ENCODE peak calls at places on chromosome 21, in seven cellular contexts. One of them, this sample, is unnamed.
A peak's percentile ranks its signal among the peaks of the same experiment; 100 is the strongest.

GRCh38 chr21:42405064-42406059 is 1.7 kb downstream of the UBASH3A start:
- DNase-seq in heart right ventricle: no peak
- DNase-seq in H7: no peak
- DNase-seq in body of pancreas: no peak
- DNase-seq in kidney epithelial cell: no peak
- DNase-seq in cardiac muscle cell: no peak
- DNase-seq in naive thymus-derived CD4-positive, alpha-beta T cell: no peak
- DNase-seq in this sample: no peak

GRCh38 chr21:27525780-27526179 is 558.9 kb upstream of the ADAMTS5 start:
- DNase-seq in heart right ventricle: no peak
- DNase-seq in H7: no peak
- DNase-seq in body of pancreas: no peak
- DNase-seq in kidney epithelial cell: no peak
- DNase-seq in cardiac muscle cell: no peak
- DNase-seq in naive thymus-derived CD4-positive, alpha-beta T cell: no peak
- DNase-seq in this sample: no peak

GRCh38 chr21:40255665-40256064 is 388.4 kb downstream of the PCP4 start:
- DNase-seq in heart right ventricle: no peak
- DNase-seq in H7: no peak
- DNase-seq in body of pancreas: no peak
- DNase-seq in kidney epithelial cell: no peak
- DNase-seq in cardiac muscle cell: no peak
- DNase-seq in naive thymus-derived CD4-positive, alpha-beta T cell: no peak
- DNase-seq in this sample: no peak

GRCh38 chr21:17610862-17611261 is 1.8 kb downstream of the BTG3 start:
- DNase-seq in heart right ventricle: no peak
- DNase-seq in H7: no peak
- DNase-seq in body of pancreas: peak; percentile 33
- DNase-seq in kidney epithelial cell: no peak
- DNase-seq in cardiac muscle cell: peak; percentile 22
- DNase-seq in naive thymus-derived CD4-positive, alpha-beta T cell: no peak
- DNase-seq in this sample: no peak

GRCh38 chr21:41321908-41322495 is 5.4 kb downstream of the FAM3B start:
- DNase-seq in heart right ventricle: no peak
- DNase-seq in H7: no peak
- DNase-seq in body of pancreas: peak; percentile 76
- DNase-seq in kidney epithelial cell: no peak
- DNase-seq in cardiac muscle cell: no peak
- DNase-seq in naive thymus-derived CD4-positive, alpha-beta T cell: no peak
- DNase-seq in this sample: no peak

GRCh38 chr21:41009398-41010177 is 158.4 kb upstream of the BACE2 start:
- DNase-seq in heart right ventricle: no peak
- DNase-seq in H7: no peak
- DNase-seq in body of pancreas: peak; percentile 22
- DNase-seq in kidney epithelial cell: no peak
- DNase-seq in cardiac muscle cell: no peak
- DNase-seq in naive thymus-derived CD4-positive, alpha-beta T cell: no peak
- DNase-seq in this sample: no peak

GRCh38 chr21:42389449-42389835 is 6.4 kb downstream of the TMPRSS3 start:
- DNase-seq in heart right ventricle: no peak
- DNase-seq in H7: peak; percentile 61
- DNase-seq in body of pancreas: peak; percentile 71
- DNase-seq in kidney epithelial cell: no peak
- DNase-seq in cardiac muscle cell: no peak
- DNase-seq in naive thymus-derived CD4-positive, alpha-beta T cell: no peak
- DNase-seq in this sample: no peak

GRCh38 chr21:42654179-42654912 is 925 bp downstream of the PDE9A start:
- DNase-seq in heart right ventricle: no peak
- DNase-seq in H7: peak; percentile 89
- DNase-seq in body of pancreas: no peak
- DNase-seq in kidney epithelial cell: no peak
- DNase-seq in cardiac muscle cell: no peak
- DNase-seq in naive thymus-derived CD4-positive, alpha-beta T cell: peak; percentile 17
- DNase-seq in this sample: no peak

GRCh38 chr21:33229099-33229775 is 501 bp upstream of the IFNAR2 start:
- DNase-seq in heart right ventricle: no peak
- DNase-seq in H7: peak; percentile 26
- DNase-seq in body of pancreas: no peak
- DNase-seq in kidney epithelial cell: no peak
- DNase-seq in cardiac muscle cell: no peak
- DNase-seq in naive thymus-derived CD4-positive, alpha-beta T cell: no peak
- DNase-seq in this sample: no peak

GRCh38 chr21:27569831-27570230 is 602.9 kb upstream of the ADAMTS5 start:
- DNase-seq in heart right ventricle: no peak
- DNase-seq in H7: no peak
- DNase-seq in body of pancreas: no peak
- DNase-seq in kidney epithelial cell: no peak
- DNase-seq in cardiac muscle cell: no peak
- DNase-seq in naive thymus-derived CD4-positive, alpha-beta T cell: no peak
- DNase-seq in this sample: no peak

GRCh38 chr21:15895142-15896106 is 165.6 kb downstream of the USP25 start:
- DNase-seq in heart right ventricle: no peak
- DNase-seq in H7: no peak
- DNase-seq in body of pancreas: no peak
- DNase-seq in kidney epithelial cell: peak; percentile 61
- DNase-seq in cardiac muscle cell: peak; percentile 10
- DNase-seq in naive thymus-derived CD4-positive, alpha-beta T cell: no peak
- DNase-seq in this sample: no peak

GRCh38 chr21:28734522-28735175 is 258.0 kb downstream of the LTN1 start:
- DNase-seq in heart right ventricle: no peak
- DNase-seq in H7: no peak
- DNase-seq in body of pancreas: no peak
- DNase-seq in kidney epithelial cell: peak; percentile 37
- DNase-seq in cardiac muscle cell: no peak
- DNase-seq in naive thymus-derived CD4-positive, alpha-beta T cell: no peak
- DNase-seq in this sample: no peak

GRCh38 chr21:43325968-43326367 is 101.0 kb downstream of the SIK1 start:
- DNase-seq in heart right ventricle: peak; percentile 4
- DNase-seq in H7: no peak
- DNase-seq in body of pancreas: no peak
- DNase-seq in kidney epithelial cell: no peak
- DNase-seq in cardiac muscle cell: no peak
- DNase-seq in naive thymus-derived CD4-positive, alpha-beta T cell: no peak
- DNase-seq in this sample: no peak

GRCh38 chr21:28126521-28127317 is 866.0 kb downstream of the LTN1 start:
- DNase-seq in heart right ventricle: no peak
- DNase-seq in H7: no peak
- DNase-seq in body of pancreas: no peak
- DNase-seq in kidney epithelial cell: no peak
- DNase-seq in cardiac muscle cell: no peak
- DNase-seq in naive thymus-derived CD4-positive, alpha-beta T cell: no peak
- DNase-seq in this sample: no peak

GRCh38 chr21:33622253-33622652 is 19.3 kb downstream of the CRYZL1 start:
- DNase-seq in heart right ventricle: no peak
- DNase-seq in H7: peak; percentile 77
- DNase-seq in body of pancreas: no peak
- DNase-seq in kidney epithelial cell: no peak
- DNase-seq in cardiac muscle cell: no peak
- DNase-seq in naive thymus-derived CD4-positive, alpha-beta T cell: no peak
- DNase-seq in this sample: no peak

GRCh38 chr21:35156293-35156976 is 107.3 kb upstream of the RUNX1 start:
- DNase-seq in heart right ventricle: no peak
- DNase-seq in H7: no peak
- DNase-seq in body of pancreas: no peak
- DNase-seq in kidney epithelial cell: no peak
- DNase-seq in cardiac muscle cell: no peak
- DNase-seq in naive thymus-derived CD4-positive, alpha-beta T cell: no peak
- DNase-seq in this sample: no peak

GRCh38 chr21:42414928-42415769 is 11.4 kb downstream of the UBASH3A start:
- DNase-seq in heart right ventricle: no peak
- DNase-seq in H7: no peak
- DNase-seq in body of pancreas: no peak
- DNase-seq in kidney epithelial cell: peak; percentile 85
- DNase-seq in cardiac muscle cell: peak; percentile 61
- DNase-seq in naive thymus-derived CD4-positive, alpha-beta T cell: peak; percentile 96
- DNase-seq in this sample: peak; percentile 95

GRCh38 chr21:18517905-18518566 is 114.5 kb upstream of the TMPRSS15 start:
- DNase-seq in heart right ventricle: no peak
- DNase-seq in H7: no peak
- DNase-seq in body of pancreas: no peak
- DNase-seq in kidney epithelial cell: no peak
- DNase-seq in cardiac muscle cell: no peak
- DNase-seq in naive thymus-derived CD4-positive, alpha-beta T cell: no peak
- DNase-seq in this sample: no peak

GRCh38 chr21:39662411-39662953 is 49.7 kb downstream of the B3GALT5 start:
- DNase-seq in heart right ventricle: no peak
- DNase-seq in H7: no peak
- DNase-seq in body of pancreas: no peak
- DNase-seq in kidney epithelial cell: no peak
- DNase-seq in cardiac muscle cell: no peak
- DNase-seq in naive thymus-derived CD4-positive, alpha-beta T cell: no peak
- DNase-seq in this sample: no peak

GRCh38 chr21:24369751-24370150 is 1237.5 kb downstream of the MRPL39 start:
- DNase-seq in heart right ventricle: no peak
- DNase-seq in H7: no peak
- DNase-seq in body of pancreas: no peak
- DNase-seq in kidney epithelial cell: no peak
- DNase-seq in cardiac muscle cell: no peak
- DNase-seq in naive thymus-derived CD4-positive, alpha-beta T cell: no peak
- DNase-seq in this sample: no peak

GRCh38 chr21:41927727-41928409 is 25.9 kb downstream of the C2CD2 start:
- DNase-seq in heart right ventricle: no peak
- DNase-seq in H7: peak; percentile 30
- DNase-seq in body of pancreas: no peak
- DNase-seq in kidney epithelial cell: no peak
- DNase-seq in cardiac muscle cell: no peak
- DNase-seq in naive thymus-derived CD4-positive, alpha-beta T cell: peak; percentile 46
- DNase-seq in this sample: no peak

GRCh38 chr21:45639206-45640000 is 4.1 kb upstream of the PCBP3 start:
- DNase-seq in heart right ventricle: no peak
- DNase-seq in H7: no peak
- DNase-seq in body of pancreas: no peak
- DNase-seq in kidney epithelial cell: no peak
- DNase-seq in cardiac muscle cell: no peak
- DNase-seq in naive thymus-derived CD4-positive, alpha-beta T cell: no peak
- DNase-seq in this sample: no peak

GRCh38 chr21:45638707-45639106 is 4.8 kb upstream of the PCBP3 start:
- DNase-seq in heart right ventricle: no peak
- DNase-seq in H7: no peak
- DNase-seq in body of pancreas: no peak
- DNase-seq in kidney epithelial cell: no peak
- DNase-seq in cardiac muscle cell: no peak
- DNase-seq in naive thymus-derived CD4-positive, alpha-beta T cell: no peak
- DNase-seq in this sample: no peak

GRCh38 chr21:45640888-45641479 is 2.5 kb upstream of the PCBP3 start:
- DNase-seq in heart right ventricle: peak; percentile 53
- DNase-seq in H7: peak; percentile 92
- DNase-seq in body of pancreas: no peak
- DNase-seq in kidney epithelial cell: no peak
- DNase-seq in cardiac muscle cell: peak; percentile 87
- DNase-seq in naive thymus-derived CD4-positive, alpha-beta T cell: peak; percentile 33
- DNase-seq in this sample: peak; percentile 61

GRCh38 chr21:45641480-45642035 is 2.0 kb upstream of the PCBP3 start:
- DNase-seq in heart right ventricle: no peak
- DNase-seq in H7: peak; percentile 61
- DNase-seq in body of pancreas: no peak
- DNase-seq in kidney epithelial cell: no peak
- DNase-seq in cardiac muscle cell: peak; percentile 11
- DNase-seq in naive thymus-derived CD4-positive, alpha-beta T cell: no peak
- DNase-seq in this sample: no peak

GRCh38 chr21:45640001-45640887 is 3.3 kb upstream of the PCBP3 start:
- DNase-seq in heart right ventricle: no peak
- DNase-seq in H7: peak; percentile 70
- DNase-seq in body of pancreas: no peak
- DNase-seq in kidney epithelial cell: no peak
- DNase-seq in cardiac muscle cell: no peak
- DNase-seq in naive thymus-derived CD4-positive, alpha-beta T cell: no peak
- DNase-seq in this sample: no peak
- H3K27me3 ChIP-seq in heart right ventricle: peaks cover 4% of the 10 kb centered on the region
- H3K27me3 ChIP-seq in H7: peaks cover 24% of the 10 kb centered on the region
- H3K27me3 ChIP-seq in body of pancreas: no peaks in the 10 kb centered on the region
- H3K27me3 ChIP-seq in kidney epithelial cell: peaks cover 46% of the 10 kb centered on the region
- H3K27me3 ChIP-seq in cardiac muscle cell: peaks cover 24% of the 10 kb centered on the region
- H3K27me3 ChIP-seq in naive thymus-derived CD4-positive, alpha-beta T cell: no peaks in the 10 kb centered on the region
- H3K27me3 ChIP-seq in this sample: no peaks in the 10 kb centered on the region

GRCh38 chr21:37917612-37918011 is 1.4 kb upstream of the KCNJ6 start:
- DNase-seq in heart right ventricle: no peak
- DNase-seq in H7: no peak
- DNase-seq in body of pancreas: no peak
- DNase-seq in kidney epithelial cell: no peak
- DNase-seq in cardiac muscle cell: peak; percentile 37
- DNase-seq in naive thymus-derived CD4-positive, alpha-beta T cell: no peak
- DNase-seq in this sample: peak; percentile 46

GRCh38 chr21:37915941-37916794 is at the start of gene KCNJ6:
- DNase-seq in heart right ventricle: no peak
- DNase-seq in H7: peak; percentile 90
- DNase-seq in body of pancreas: peak; percentile 56
- DNase-seq in kidney epithelial cell: no peak
- DNase-seq in cardiac muscle cell: peak; percentile 50
- DNase-seq in naive thymus-derived CD4-positive, alpha-beta T cell: no peak
- DNase-seq in this sample: peak; percentile 25

GRCh38 chr21:37914211-37914900 is 1.9 kb downstream of the KCNJ6 start:
- DNase-seq in heart right ventricle: peak; percentile 25
- DNase-seq in H7: peak; percentile 89
- DNase-seq in body of pancreas: peak; percentile 32
- DNase-seq in kidney epithelial cell: no peak
- DNase-seq in cardiac muscle cell: peak; percentile 2
- DNase-seq in naive thymus-derived CD4-positive, alpha-beta T cell: no peak
- DNase-seq in this sample: peak; percentile 3

GRCh38 chr21:37916795-37917142 is 512 bp upstream of the KCNJ6 start:
- DNase-seq in heart right ventricle: no peak
- DNase-seq in H7: peak; percentile 92
- DNase-seq in body of pancreas: peak; percentile 11
- DNase-seq in kidney epithelial cell: no peak
- DNase-seq in cardiac muscle cell: no peak
- DNase-seq in naive thymus-derived CD4-positive, alpha-beta T cell: no peak
- DNase-seq in this sample: no peak

DNA sequence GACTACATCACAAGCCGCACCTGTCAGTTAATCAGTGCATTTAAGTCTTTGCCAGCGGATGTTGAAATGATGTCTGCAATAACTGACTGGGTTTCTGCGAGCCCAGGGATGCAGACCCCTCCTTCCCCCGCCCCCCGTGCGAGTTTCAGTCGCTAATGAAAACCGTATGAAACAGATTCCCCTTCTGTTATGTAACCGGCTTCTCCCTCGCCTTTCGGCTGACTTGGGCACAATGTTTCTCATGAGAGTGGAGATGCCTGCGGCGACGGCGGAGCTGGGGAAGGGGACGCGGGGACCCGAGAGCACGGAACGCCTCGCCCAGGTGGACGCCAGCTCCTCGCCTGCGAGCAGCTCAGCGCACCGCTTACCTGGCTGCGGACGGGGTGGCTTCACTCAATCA is 741 bp downstream of the KCNJ6 start:
- DNase-seq in heart right ventricle: no peak
- DNase-seq in H7: peak; percentile 58
- DNase-seq in body of pancreas: no peak
- DNase-seq in kidney epithelial cell: no peak
- DNase-seq in cardiac muscle cell: no peak
- DNase-seq in naive thymus-derived CD4-positive, alpha-beta T cell: no peak
- DNase-seq in this sample: no peak
- H3K4me3 ChIP-seq in heart right ventricle: peak overlapping the region; percentile 31
- H3K4me3 ChIP-seq in H7: peak overlapping the region; percentile 55
- H3K4me3 ChIP-seq in body of pancreas: no peak overlapping the region
- H3K4me3 ChIP-seq in kidney epithelial cell: peak overlapping the region; percentile 26
- H3K4me3 ChIP-seq in cardiac muscle cell: peak overlapping the region; percentile 36
- H3K4me3 ChIP-seq in naive thymus-derived CD4-positive, alpha-beta T cell: no peak overlapping the region
- H3K4me3 ChIP-seq in this sample: peak overlapping the region; percentile 30

GRCh38 chr21:23067672-23068071 is 2069.5 kb downstream of the NCAM2 start:
- DNase-seq in heart right ventricle: no peak
- DNase-seq in H7: no peak
- DNase-seq in body of pancreas: no peak
- DNase-seq in kidney epithelial cell: no peak
- DNase-seq in cardiac muscle cell: no peak
- DNase-seq in naive thymus-derived CD4-positive, alpha-beta T cell: no peak
- DNase-seq in this sample: no peak
- H3K27me3 ChIP-seq in heart right ventricle: no peaks in the 10 kb centered on the region
- H3K27me3 ChIP-seq in H7: no peaks in the 10 kb centered on the region
- H3K27me3 ChIP-seq in body of pancreas: no peaks in the 10 kb centered on the region
- H3K27me3 ChIP-seq in kidney epithelial cell: no peaks in the 10 kb centered on the region
- H3K27me3 ChIP-seq in cardiac muscle cell: no peaks in the 10 kb centered on the region
- H3K27me3 ChIP-seq in naive thymus-derived CD4-positive, alpha-beta T cell: no peaks in the 10 kb centered on the region
- H3K27me3 ChIP-seq in this sample: no peaks in the 10 kb centered on the region

GRCh38 chr21:44929799-44930542 is 9.3 kb upstream of the ITGB2 start:
- DNase-seq in heart right ventricle: no peak
- DNase-seq in H7: no peak
- DNase-seq in body of pancreas: no peak
- DNase-seq in kidney epithelial cell: no peak
- DNase-seq in cardiac muscle cell: no peak
- DNase-seq in naive thymus-derived CD4-positive, alpha-beta T cell: no peak
- DNase-seq in this sample: no peak
- H3K4me3 ChIP-seq in heart right ventricle: no peak overlapping the region
- H3K4me3 ChIP-seq in H7: no peak overlapping the region
- H3K4me3 ChIP-seq in body of pancreas: no peak overlapping the region
- H3K4me3 ChIP-seq in kidney epithelial cell: no peak overlapping the region
- H3K4me3 ChIP-seq in cardiac muscle cell: no peak overlapping the region
- H3K4me3 ChIP-seq in naive thymus-derived CD4-positive, alpha-beta T cell: peak overlapping the region; percentile 86
- H3K4me3 ChIP-seq in this sample: no peak overlapping the region